ENCODE peak calls at places on chromosomes 2 and 18, in ten cellular contexts. V is MCF 10A; W is activated CD4-positive, alpha-beta T cell treated with anti-CD3 and anti-CD28 coated beads, Interleukin-2, amount 50 U/mL, for 24 hours; C is activated CD8-positive, alpha-beta T cell treated with anti-CD3 and anti-CD28 coated beads for 36 hours; M is HEK293T; F is NCI-H2029; U is stimulated activated CD4-positive, alpha-beta T cell treated with anti-CD3 and anti-CD28 coated beads, Interleukin-12 subunit alpha, Interleukin-12 subunit beta, amount 100 ng/mL, for 24 hours; L is C1 segment of cervical spinal cord; D is HTR-8/SVneo; B is fibroblast of lung. A is an unnamed sample.

GRCh38 chr2:11434443-11434842 is 31.5 kb downstream of the E2F6 start:
- DNase-seq in V (no peak), W (no peak), C (no peak), M (no peak), F (no peak), U (no peak), L (no peak), D (no peak), B (no peak), A (no peak)

GRCh38 chr2:43542285-43542933 is 53.4 kb downstream of the THADA start:
- DNase-seq in V (peak), W (peak), C (no peak), M (peak), F (no peak), U (no peak), L (no peak), D (peak), B (peak), A (no peak)

GRCh38 chr2:151523825-151524224 is 114.1 kb downstream of the RIF1 start:
- DNase-seq in V (peak), W (no peak), C (no peak), M (no peak), F (no peak), U (no peak), L (no peak), D (no peak), B (peak), A (no peak)

GRCh38 chr18:70243131-70243530 is 37.6 kb upstream of the RTTN start:
- DNase-seq in V (peak), W (no peak), C (no peak), M (no peak), F (no peak), U (no peak), L (no peak), D (no peak), B (peak), A (no peak)

GRCh38 chr2:60066971-60067370 is 486.5 kb downstream of the BCL11A start:
- DNase-seq in V (no peak), W (no peak), C (no peak), M (no peak), F (no peak), U (no peak), L (no peak), D (no peak), B (no peak), A (no peak)

GRCh38 chr18:57149031-57149430 is 2.1 kb downstream of the BOD1L2 start:
- DNase-seq in V (no peak), W (no peak), C (no peak), M (no peak), F (no peak), U (no peak), L (no peak), D (no peak), B (no peak), A (no peak)

GRCh38 chr18:47204908-47205522 is 28.9 kb upstream of the IER3IP1 start:
- DNase-seq in V (peak), W (peak), C (peak), M (peak), F (peak), U (peak), L (no peak), D (peak), B (peak), A (no peak)

GRCh38 chr2:131146749-131147148 is 41.6 kb downstream of the PLEKHB2 start:
- DNase-seq in V (no peak), W (no peak), C (no peak), M (no peak), F (no peak), U (no peak), L (no peak), D (no peak), B (no peak), A (no peak)

GRCh38 chr2:30615926-30616325 is 168.9 kb downstream of the LCLAT1 start:
- DNase-seq in V (no peak), W (no peak), C (no peak), M (no peak), F (no peak), U (no peak), L (no peak), D (no peak), B (no peak), A (no peak)

GRCh38 chr2:42513252-42513918 is 19.6 kb upstream of the KCNG3 start:
- DNase-seq in V (peak), W (no peak), C (peak), M (peak), F (no peak), U (no peak), L (no peak), D (peak), B (peak), A (no peak)